ENCODE peak calls at places on chromosomes 1 and 21, in eight cellular contexts. M is left ventricle myocardium inferior; Z is CD8-positive, alpha-beta T cell; O is stomach; S is pancreas; N is heart left ventricle; P is kidney; B is osteoblast. L is an unnamed sample.

GRCh38 chr1:50426108-50426700 is 3.0 kb upstream of the DMRTA2 start:
- DNase-seq in S (no peak), B (peak; percentile 68), P (no peak), Z (no peak), M (no peak), N (no peak), O (no peak), L (no peak)

GRCh38 chr21:14918542-14918941 is 146.3 kb downstream of the NRIP1 start:
- DNase-seq in N (no peak), M (no peak), P (no peak), Z (no peak), O (no peak), S (no peak), B (no peak), L (peak; percentile 33)

GRCh38 chr1:219177940-219178339 is 4.3 kb downstream of the LYPLAL1 start:
- DNase-seq in P (no peak), B (no peak), M (no peak), Z (no peak), S (no peak), N (no peak), O (no peak), L (no peak)

GRCh38 chr1:211118407-211119102 is 15.4 kb downstream of the KCNH1 start:
- DNase-seq in P (no peak), N (no peak), B (peak; percentile 87), M (no peak), Z (no peak), O (no peak), S (no peak), L (no peak)

GRCh38 chr1:113982955-113983742 is 3.9 kb downstream of the OLFML3 start:
- DNase-seq in B (no peak), O (no peak), M (no peak), P (no peak), S (no peak), N (no peak), Z (no peak), L (no peak)

GRCh38 chr1:110312188-110313121 is 26.7 kb upstream of the RBM15 start:
- DNase-seq in P (peak; percentile 91), N (peak; percentile 83), Z (peak; percentile 62), B (peak; percentile 83), O (peak; percentile 84), M (peak; percentile 80), S (peak; percentile 87), L (peak; percentile 66)

GRCh38 chr1:107196973-107197562 is 56.2 kb downstream of the NTNG1 start:
- DNase-seq in N (no peak), P (no peak), Z (no peak), M (no peak), S (no peak), O (no peak), B (no peak), L (no peak)

GRCh38 chr1:901108-901859 is 22.4 kb upstream of the SAMD11 start:
- DNase-seq in O (no peak), Z (no peak), N (no peak), M (no peak), P (no peak), B (no peak), S (no peak), L (peak; percentile 11)

GRCh38 chr1:20426923-20427322 is 59.1 kb downstream of the CAMK2N1 start:
- DNase-seq in P (no peak), S (no peak), M (no peak), B (peak; percentile 92), N (no peak), O (no peak), Z (no peak), L (no peak)

GRCh38 chr1:20696397-20697333 is 21.1 kb downstream of the KIF17 start:
- DNase-seq in B (peak; percentile 99), S (peak; percentile 79), M (peak; percentile 83), N (peak; percentile 83), Z (peak; percentile 59), O (peak; percentile 80), P (peak; percentile 96), L (peak; percentile 76)

GRCh38 chr1:16111771-16112557 is 38.5 kb upstream of the FAM131C start:
- DNase-seq in B (peak; percentile 95), S (no peak), O (no peak), Z (no peak), P (peak; percentile 61), N (peak; percentile 60), M (no peak), L (no peak)

GRCh38 chr1:54379481-54380284 is 26.5 kb downstream of the SSBP3 start:
- DNase-seq in P (peak; percentile 84), O (peak; percentile 81), Z (no peak), S (peak; percentile 44), N (peak; percentile 76), M (peak; percentile 57), B (peak; percentile 52), L (no peak)

GRCh38 chr1:64036549-64036948 is 166.9 kb upstream of the UBE2U start:
- DNase-seq in O (no peak), Z (no peak), M (no peak), B (no peak), N (no peak), P (no peak), S (no peak), L (no peak)
- H3K4me1 ChIP-seq in O (peaks cover 11% of the 10 kb centered on the region), Z (no peaks in the 10 kb centered on the region), M (peaks cover 43% of the 10 kb centered on the region), B (peaks cover 42% of the 10 kb centered on the region), N (peaks cover 29% of the 10 kb centered on the region), P (peaks cover 3% of the 10 kb centered on the region), S (no peaks in the 10 kb centered on the region), L (peaks cover 37% of the 10 kb centered on the region)

DNA sequence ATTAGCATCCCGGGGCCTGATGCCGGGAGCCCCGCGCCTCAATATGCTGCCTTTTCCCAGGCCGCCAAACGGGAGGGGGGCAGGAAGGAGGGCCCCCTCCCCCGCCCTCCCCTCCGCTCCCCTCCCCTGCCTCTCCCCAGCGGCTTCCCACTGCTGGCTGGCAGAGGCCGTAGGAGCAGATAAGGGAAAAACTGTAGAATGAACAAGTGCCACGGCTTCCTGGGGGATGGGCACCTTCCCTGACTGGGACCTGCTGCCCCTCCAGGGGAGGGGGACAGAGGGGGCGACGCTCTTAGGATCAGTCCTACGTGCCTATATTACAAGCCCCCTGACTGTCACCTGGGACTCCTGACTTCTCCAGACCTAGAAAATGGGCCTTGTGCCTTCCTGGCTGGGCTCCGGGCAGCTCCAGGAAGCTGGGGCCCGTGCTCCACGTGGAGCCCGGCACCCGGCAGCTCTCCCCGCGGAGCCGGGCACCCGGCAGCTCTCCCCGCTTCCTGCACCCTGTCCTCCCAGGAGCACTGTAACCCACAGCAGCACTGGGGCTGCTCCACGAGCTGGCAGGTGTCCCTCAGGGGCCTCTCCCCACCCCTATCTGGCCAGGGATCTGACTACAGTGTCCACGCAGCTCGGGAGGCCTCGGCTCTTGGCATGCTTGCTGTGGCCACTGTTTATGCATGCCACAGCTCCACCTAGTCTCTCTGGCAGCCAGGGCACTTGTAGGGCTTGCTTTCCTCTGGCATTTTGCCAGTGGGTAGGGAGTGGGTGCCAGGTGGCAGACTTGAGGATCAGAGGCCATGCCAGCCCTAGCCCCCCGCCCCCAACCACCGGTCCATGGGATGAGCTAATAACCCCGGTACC is 668 bp upstream of the HES5 start:
- DNase-seq in O (peak; percentile 76), B (no peak), Z (no peak), P (no peak), N (no peak), M (no peak), S (peak; percentile 62), L (no peak)
- H3K4me1 ChIP-seq in O (peaks cover 52% of the 10 kb centered on the region), B (peaks cover 11% of the 10 kb centered on the region), Z (peaks cover 27% of the 10 kb centered on the region), P (peaks cover 13% of the 10 kb centered on the region), N (peaks cover 63% of the 10 kb centered on the region), M (peaks cover 69% of the 10 kb centered on the region), S (peaks cover 12% of the 10 kb centered on the region), L (peaks cover 52% of the 10 kb centered on the region)

DNA sequence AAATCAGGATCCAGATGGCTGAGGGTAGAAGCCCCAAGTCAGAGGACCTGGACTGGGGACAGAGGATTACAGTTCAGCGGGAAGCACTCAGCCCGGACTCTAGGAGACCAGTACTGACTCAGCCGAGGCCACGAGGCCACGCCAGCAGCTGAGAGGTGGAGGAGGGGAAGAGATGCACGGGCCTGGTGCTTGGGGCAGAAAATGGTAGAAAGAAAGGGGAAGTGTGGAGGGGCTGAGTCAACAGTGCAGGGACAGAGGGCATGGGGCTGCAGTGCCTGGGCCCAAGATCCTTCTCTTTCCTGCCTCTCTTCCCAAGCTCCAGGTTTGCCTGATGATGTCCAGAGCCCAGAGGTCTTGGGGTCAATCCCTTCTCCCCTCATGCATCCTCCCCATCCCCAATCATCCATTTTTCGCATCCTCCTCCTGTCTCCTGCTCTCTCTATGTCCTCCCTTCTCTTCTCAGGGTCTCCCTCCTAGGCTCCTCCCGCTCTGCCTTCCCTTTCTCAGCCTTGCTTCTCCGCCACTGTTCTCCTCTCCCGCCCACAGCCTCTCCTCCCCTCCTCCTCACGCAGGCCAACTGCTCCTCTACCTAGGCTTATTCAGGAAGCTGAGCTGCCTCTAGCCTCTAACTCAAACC is 7.7 kb downstream of the ARHGEF2 start:
- DNase-seq in Z (no peak), O (peak; percentile 51), N (peak; percentile 71), S (no peak), M (peak; percentile 66), P (peak; percentile 89), B (peak; percentile 99), L (peak; percentile 61)
- H3K4me1 ChIP-seq in Z (peaks cover 97% of the 10 kb centered on the region), O (peaks cover 81% of the 10 kb centered on the region), N (peaks cover 100% of the 10 kb centered on the region), S (no peaks in the 10 kb centered on the region), M (peaks cover 100% of the 10 kb centered on the region), P (peaks cover 55% of the 10 kb centered on the region), B (peaks cover 39% of the 10 kb centered on the region), L (peaks cover 83% of the 10 kb centered on the region)

DNA sequence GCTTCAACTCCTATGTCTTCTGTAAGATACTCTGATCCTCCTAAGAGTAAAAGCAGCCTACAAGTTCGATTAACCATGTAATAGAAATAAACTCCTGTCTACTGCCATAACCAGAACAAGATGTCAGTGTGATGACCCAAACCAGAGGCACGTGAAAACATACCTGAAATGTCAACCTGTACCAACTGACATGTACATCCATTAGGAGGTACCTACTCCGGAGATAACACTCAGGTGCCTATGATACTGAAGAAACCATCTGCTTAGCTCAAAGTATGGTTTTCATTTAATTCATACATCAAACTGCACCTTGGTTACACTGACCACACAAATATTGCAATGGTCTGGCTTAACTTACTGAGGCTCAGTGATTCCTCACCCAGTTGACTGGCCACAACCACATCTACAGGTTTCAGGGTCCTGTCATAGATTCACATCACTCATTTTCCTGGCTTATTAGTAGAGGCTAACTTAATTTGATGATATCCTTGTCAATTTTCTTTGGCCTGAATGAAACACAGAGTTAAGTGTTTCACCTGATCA is 4.4 kb downstream of the ITPKB start:
- DNase-seq in M (no peak), S (no peak), O (no peak), P (no peak), Z (no peak), B (no peak), N (no peak), L (no peak)
- H3K4me1 ChIP-seq in M (peaks cover 90% of the 10 kb centered on the region), S (peaks cover 13% of the 10 kb centered on the region), O (peaks cover 26% of the 10 kb centered on the region), P (peaks cover 21% of the 10 kb centered on the region), Z (peaks cover 26% of the 10 kb centered on the region), B (peaks cover 3% of the 10 kb centered on the region), N (peaks cover 45% of the 10 kb centered on the region), L (peaks cover 24% of the 10 kb centered on the region)

GRCh38 chr1:37995773-37996379 is 6.1 kb upstream of the SF3A3 start:
- DNase-seq in S (peak; percentile 71), Z (no peak), N (peak; percentile 80), O (peak; percentile 51), M (peak; percentile 86), P (peak; percentile 95), B (peak; percentile 93), L (no peak)
- H3K4me1 ChIP-seq in S (peaks cover 10% of the 10 kb centered on the region), Z (peaks cover 28% of the 10 kb centered on the region), N (peaks cover 47% of the 10 kb centered on the region), O (peaks cover 46% of the 10 kb centered on the region), M (peaks cover 60% of the 10 kb centered on the region), P (peaks cover 30% of the 10 kb centered on the region), B (peaks cover 25% of the 10 kb centered on the region), L (peaks cover 36% of the 10 kb centered on the region)

L was measured in gastrocnemius medialis.